ENCODE peak calls at places on chromosomes 12 and 14, in seven cellular contexts. One of them, this sample, is unnamed.

GRCh38 chr12:459430-460258 is at the start of gene B4GALNT3:
- DNase-seq in H9: peak
- DNase-seq in H1: no peak
- DNase-seq in IMR-90: no peak
- DNase-seq in neuronal stem cell: peak
- DNase-seq in trophoblast cell: peak
- DNase-seq in mesenchymal stem cell: peak
- DNase-seq in this sample: peak

GRCh38 chr12:64616221-64616620 is 5.9 kb downstream of the RASSF3 start:
- DNase-seq in IMR-90: peak
- DNase-seq in neuronal stem cell: no peak
- DNase-seq in H9: no peak
- DNase-seq in mesenchymal stem cell: no peak
- DNase-seq in trophoblast cell: no peak
- DNase-seq in H1: no peak
- DNase-seq in this sample: no peak

GRCh38 chr12:4664111-4664510 is 15.2 kb downstream of the NDUFA9 start:
- DNase-seq in H1: no peak
- DNase-seq in neuronal stem cell: no peak
- DNase-seq in trophoblast cell: peak
- DNase-seq in mesenchymal stem cell: peak
- DNase-seq in IMR-90: peak
- DNase-seq in H9: no peak
- DNase-seq in this sample: peak

GRCh38 chr14:39426605-39427004 is 5.6 kb downstream of the FBXO33 start:
- DNase-seq in H1: no peak
- DNase-seq in IMR-90: peak
- DNase-seq in mesenchymal stem cell: peak
- DNase-seq in neuronal stem cell: no peak
- DNase-seq in H9: no peak
- DNase-seq in trophoblast cell: no peak
- DNase-seq in this sample: peak

GRCh38 chr14:65499138-65499537 is 86.6 kb downstream of the FUT8 start:
- DNase-seq in neuronal stem cell: no peak
- DNase-seq in mesenchymal stem cell: no peak
- DNase-seq in H1: no peak
- DNase-seq in H9: no peak
- DNase-seq in trophoblast cell: no peak
- DNase-seq in IMR-90: no peak
- DNase-seq in this sample: no peak

GRCh38 chr12:19125325-19125724 is 4.2 kb upstream of the PLEKHA5 start:
- DNase-seq in neuronal stem cell: no peak
- DNase-seq in trophoblast cell: no peak
- DNase-seq in IMR-90: peak
- DNase-seq in mesenchymal stem cell: no peak
- DNase-seq in H9: no peak
- DNase-seq in H1: no peak
- DNase-seq in this sample: no peak

GRCh38 chr12:94481734-94482133 is 22.1 kb upstream of the CEP83 start:
- DNase-seq in trophoblast cell: no peak
- DNase-seq in mesenchymal stem cell: no peak
- DNase-seq in H1: no peak
- DNase-seq in H9: no peak
- DNase-seq in neuronal stem cell: no peak
- DNase-seq in IMR-90: no peak
- DNase-seq in this sample: no peak

GRCh38 chr12:1117970-1118563 is 127.0 kb downstream of the ERC1 start:
- DNase-seq in neuronal stem cell: peak
- DNase-seq in trophoblast cell: peak
- DNase-seq in H1: no peak
- DNase-seq in mesenchymal stem cell: peak
- DNase-seq in IMR-90: peak
- DNase-seq in H9: peak
- DNase-seq in this sample: peak

GRCh38 chr12:76422878-76423438 is 74.7 kb upstream of the BBS10 start:
- DNase-seq in neuronal stem cell: no peak
- DNase-seq in H9: no peak
- DNase-seq in trophoblast cell: no peak
- DNase-seq in mesenchymal stem cell: peak
- DNase-seq in H1: no peak
- DNase-seq in IMR-90: peak
- DNase-seq in this sample: peak

GRCh38 chr14:90461425-90461824 is 64.6 kb downstream of the CALM1 start:
- DNase-seq in IMR-90: no peak
- DNase-seq in H9: no peak
- DNase-seq in trophoblast cell: no peak
- DNase-seq in mesenchymal stem cell: no peak
- DNase-seq in neuronal stem cell: no peak
- DNase-seq in H1: no peak
- DNase-seq in this sample: no peak

GRCh38 chr12:83145325-83145724 is 458.6 kb downstream of the TMTC2 start:
- DNase-seq in H9: no peak
- DNase-seq in mesenchymal stem cell: no peak
- DNase-seq in IMR-90: no peak
- DNase-seq in H1: no peak
- DNase-seq in neuronal stem cell: no peak
- DNase-seq in trophoblast cell: no peak
- DNase-seq in this sample: no peak

GRCh38 chr14:21985081-21985480 is 311.5 kb upstream of the OR4E1 start:
- DNase-seq in IMR-90: no peak
- DNase-seq in H9: no peak
- DNase-seq in neuronal stem cell: no peak
- DNase-seq in mesenchymal stem cell: no peak
- DNase-seq in H1: no peak
- DNase-seq in trophoblast cell: no peak
- DNase-seq in this sample: no peak

GRCh38 chr14:101791919-101792572 is 30.5 kb downstream of the PPP2R5C start:
- DNase-seq in trophoblast cell: no peak
- DNase-seq in neuronal stem cell: no peak
- DNase-seq in H9: no peak
- DNase-seq in H1: no peak
- DNase-seq in mesenchymal stem cell: peak
- DNase-seq in IMR-90: peak
- DNase-seq in this sample: no peak

GRCh38 chr12:18320036-18320617 is 58.8 kb downstream of the PIK3C2G start:
- DNase-seq in mesenchymal stem cell: peak
- DNase-seq in IMR-90: peak
- DNase-seq in trophoblast cell: peak
- DNase-seq in H9: peak
- DNase-seq in neuronal stem cell: peak
- DNase-seq in H1: peak
- DNase-seq in this sample: peak

GRCh38 chr14:57889245-57889644 is 23.4 kb upstream of the SLC35F4 start:
- DNase-seq in mesenchymal stem cell: no peak
- DNase-seq in H1: no peak
- DNase-seq in trophoblast cell: no peak
- DNase-seq in neuronal stem cell: no peak
- DNase-seq in H9: no peak
- DNase-seq in IMR-90: no peak
- DNase-seq in this sample: no peak

GRCh38 chr12:25904442-25904841 is 54.0 kb upstream of the RASSF8 start:
- DNase-seq in H9: no peak
- DNase-seq in trophoblast cell: peak
- DNase-seq in neuronal stem cell: no peak
- DNase-seq in H1: no peak
- DNase-seq in IMR-90: peak
- DNase-seq in mesenchymal stem cell: peak
- DNase-seq in this sample: no peak

GRCh38 chr12:122740351-122740750 is 9.7 kb upstream of the HCAR1 start:
- DNase-seq in mesenchymal stem cell: no peak
- DNase-seq in trophoblast cell: no peak
- DNase-seq in H9: no peak
- DNase-seq in neuronal stem cell: no peak
- DNase-seq in IMR-90: no peak
- DNase-seq in H1: no peak
- DNase-seq in this sample: peak

GRCh38 chr12:50715174-50715573 is 48.7 kb upstream of the ATF1 start:
- DNase-seq in IMR-90: peak
- DNase-seq in H9: no peak
- DNase-seq in mesenchymal stem cell: no peak
- DNase-seq in neuronal stem cell: no peak
- DNase-seq in trophoblast cell: no peak
- DNase-seq in H1: no peak
- DNase-seq in this sample: no peak

GRCh38 chr12:53624956-53625355 is 1.2 kb downstream of the ATF7 start:
- DNase-seq in H1: no peak
- DNase-seq in H9: no peak
- DNase-seq in neuronal stem cell: no peak
- DNase-seq in trophoblast cell: no peak
- DNase-seq in IMR-90: no peak
- DNase-seq in mesenchymal stem cell: peak
- DNase-seq in this sample: no peak

GRCh38 chr12:100138048-100138907 is 4.4 kb downstream of the BLTP3B start:
- DNase-seq in neuronal stem cell: no peak
- DNase-seq in IMR-90: peak
- DNase-seq in mesenchymal stem cell: peak
- DNase-seq in H1: no peak
- DNase-seq in H9: no peak
- DNase-seq in trophoblast cell: no peak
- DNase-seq in this sample: peak

GRCh38 chr14:76050797-76051392 is 65.3 kb downstream of the IFT43 start:
- DNase-seq in H9: no peak
- DNase-seq in neuronal stem cell: peak
- DNase-seq in IMR-90: peak
- DNase-seq in mesenchymal stem cell: peak
- DNase-seq in H1: no peak
- DNase-seq in trophoblast cell: peak
- DNase-seq in this sample: peak

GRCh38 chr12:46179693-46180452 is 89.0 kb downstream of the SLC38A1 start:
- DNase-seq in neuronal stem cell: no peak
- DNase-seq in H9: no peak
- DNase-seq in H1: no peak
- DNase-seq in IMR-90: no peak
- DNase-seq in trophoblast cell: no peak
- DNase-seq in mesenchymal stem cell: no peak
- DNase-seq in this sample: no peak

GRCh38 chr14:59254146-59254910 is 65.9 kb downstream of the DAAM1 start:
- DNase-seq in neuronal stem cell: no peak
- DNase-seq in trophoblast cell: no peak
- DNase-seq in IMR-90: peak
- DNase-seq in mesenchymal stem cell: peak
- DNase-seq in H9: no peak
- DNase-seq in H1: no peak
- DNase-seq in this sample: peak

GRCh38 chr12:95351745-95352144 is 122.2 kb upstream of the METAP2 start:
- DNase-seq in trophoblast cell: peak
- DNase-seq in mesenchymal stem cell: no peak
- DNase-seq in H1: no peak
- DNase-seq in IMR-90: no peak
- DNase-seq in neuronal stem cell: no peak
- DNase-seq in H9: no peak
- DNase-seq in this sample: peak

GRCh38 chr12:27797301-27798025 is 17.4 kb upstream of the MANSC4 start:
- DNase-seq in IMR-90: no peak
- DNase-seq in trophoblast cell: no peak
- DNase-seq in neuronal stem cell: no peak
- DNase-seq in H1: no peak
- DNase-seq in mesenchymal stem cell: no peak
- DNase-seq in H9: no peak
- DNase-seq in this sample: no peak
- H2AK5ac ChIP-seq in IMR-90: no peak
- H2AK5ac ChIP-seq in trophoblast cell: no peak
- H2AK5ac ChIP-seq in neuronal stem cell: no peak
- H2AK5ac ChIP-seq in H1: no peak
- H2AK5ac ChIP-seq in mesenchymal stem cell: no peak
- H2AK5ac ChIP-seq in H9: no peak
- H2AK5ac ChIP-seq in this sample: no peak

DNA sequence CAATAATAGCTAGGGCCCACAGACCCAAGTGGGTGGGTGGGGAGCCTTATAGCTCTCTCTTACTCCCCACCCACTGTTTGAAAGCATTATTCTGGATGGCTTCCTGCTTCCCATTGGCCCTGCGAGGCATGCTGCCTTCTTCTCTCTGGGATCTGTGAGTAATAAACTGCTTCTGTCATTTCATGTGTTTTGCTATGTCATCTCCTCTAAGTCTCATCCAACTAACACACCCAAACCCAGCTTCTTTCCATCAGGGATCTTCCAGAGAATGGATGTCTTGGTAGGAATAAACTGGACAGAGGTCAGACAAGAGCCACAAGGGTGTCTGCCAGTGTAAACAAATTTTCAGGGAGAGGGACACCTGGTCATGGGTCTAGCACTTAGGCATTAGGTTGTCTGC is 66.4 kb upstream of the BDKRB2 start:
- DNase-seq in neuronal stem cell: no peak
- DNase-seq in IMR-90: peak
- DNase-seq in H9: no peak
- DNase-seq in mesenchymal stem cell: peak
- DNase-seq in H1: no peak
- DNase-seq in trophoblast cell: no peak
- DNase-seq in this sample: no peak
- H2AK5ac ChIP-seq in neuronal stem cell: no peak
- H2AK5ac ChIP-seq in IMR-90: peak
- H2AK5ac ChIP-seq in H9: no peak
- H2AK5ac ChIP-seq in mesenchymal stem cell: no peak
- H2AK5ac ChIP-seq in H1: no peak
- H2AK5ac ChIP-seq in trophoblast cell: no peak
- H2AK5ac ChIP-seq in this sample: no peak

DNA sequence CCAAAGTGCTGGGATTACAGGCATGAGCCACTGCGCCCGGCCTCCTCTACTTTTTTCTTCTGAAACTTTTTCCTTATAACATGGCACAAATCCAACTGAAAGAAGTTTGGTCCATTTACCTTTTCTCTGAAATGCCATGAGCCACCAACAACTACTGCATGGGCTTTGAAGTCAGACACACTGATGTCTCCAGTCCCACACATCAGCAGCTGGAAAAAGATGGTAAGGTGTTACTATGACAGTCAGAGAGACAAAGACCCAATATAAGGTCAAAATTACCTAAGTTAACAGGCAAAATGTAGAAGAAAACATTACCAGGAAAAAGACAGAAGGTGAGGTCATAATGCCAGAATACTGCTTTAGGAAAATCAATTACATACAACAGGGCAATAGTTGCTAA is 48.2 kb downstream of the AREL1 start:
- DNase-seq in IMR-90: no peak
- DNase-seq in H1: no peak
- DNase-seq in trophoblast cell: no peak
- DNase-seq in mesenchymal stem cell: no peak
- DNase-seq in neuronal stem cell: no peak
- DNase-seq in H9: no peak
- DNase-seq in this sample: no peak
- H2AK5ac ChIP-seq in IMR-90: no peak
- H2AK5ac ChIP-seq in H1: no peak
- H2AK5ac ChIP-seq in trophoblast cell: no peak
- H2AK5ac ChIP-seq in mesenchymal stem cell: no peak
- H2AK5ac ChIP-seq in neuronal stem cell: no peak
- H2AK5ac ChIP-seq in H9: no peak
- H2AK5ac ChIP-seq in this sample: no peak

GRCh38 chr12:72677187-72677586 is 405.0 kb downstream of the TRHDE start:
- DNase-seq in IMR-90: no peak
- DNase-seq in H1: no peak
- DNase-seq in mesenchymal stem cell: peak
- DNase-seq in H9: no peak
- DNase-seq in trophoblast cell: no peak
- DNase-seq in neuronal stem cell: no peak
- DNase-seq in this sample: no peak

GRCh38 chr12:72679147-72679757 is 407.1 kb downstream of the TRHDE start:
- DNase-seq in IMR-90: no peak
- DNase-seq in H9: no peak
- DNase-seq in H1: no peak
- DNase-seq in trophoblast cell: no peak
- DNase-seq in neuronal stem cell: no peak
- DNase-seq in mesenchymal stem cell: no peak
- DNase-seq in this sample: peak

GRCh38 chr12:72684491-72684890 is 412.3 kb downstream of the TRHDE start:
- DNase-seq in H1: no peak
- DNase-seq in neuronal stem cell: no peak
- DNase-seq in IMR-90: no peak
- DNase-seq in trophoblast cell: no peak
- DNase-seq in H9: no peak
- DNase-seq in mesenchymal stem cell: no peak
- DNase-seq in this sample: no peak

GRCh38 chr12:72681028-72681427 is 408.9 kb downstream of the TRHDE start:
- DNase-seq in trophoblast cell: no peak
- DNase-seq in H9: no peak
- DNase-seq in IMR-90: no peak
- DNase-seq in neuronal stem cell: no peak
- DNase-seq in H1: no peak
- DNase-seq in mesenchymal stem cell: no peak
- DNase-seq in this sample: no peak
- H2AK5ac ChIP-seq in trophoblast cell: no peak
- H2AK5ac ChIP-seq in H9: no peak
- H2AK5ac ChIP-seq in IMR-90: no peak
- H2AK5ac ChIP-seq in neuronal stem cell: no peak
- H2AK5ac ChIP-seq in H1: no peak
- H2AK5ac ChIP-seq in mesenchymal stem cell: no peak
- H2AK5ac ChIP-seq in this sample: no peak